ENCODE peak calls at places on chromosome 20, in four cellular contexts. V is midbrain, U is dermis microvascular lymphatic vessel endothelial cell, Y is aorta. Q is an unnamed sample.

GRCh38 chr20:37542281-37542680 is 14.6 kb upstream of the BLCAP start:
- DNase-seq in V (no peak), Y (no peak), U (no peak), Q (no peak)

GRCh38 chr20:63101781-63102719 is 95.3 kb upstream of the BHLHE23 start:
- DNase-seq in V (peak; percentile 15), U (no peak), Y (peak; percentile 80), Q (no peak)

GRCh38 chr20:41643504-41643938 is 25.3 kb upstream of the CHD6 start:
- DNase-seq in Y (no peak), U (no peak), V (no peak), Q (no peak)

GRCh38 chr20:9332783-9333482 is 181.5 kb upstream of the LAMP5 start:
- DNase-seq in Y (no peak), U (no peak), V (no peak), Q (no peak)

GRCh38 chr20:38346741-38347140 is 459 bp downstream of the LBP start:
- DNase-seq in U (peak; percentile 45), Y (no peak), V (no peak), Q (no peak)

GRCh38 chr20:17680836-17681740 is 954 bp downstream of the RRBP1 start:
- DNase-seq in Y (peak; percentile 95), V (peak; percentile 85), U (peak; percentile 29), Q (peak; percentile 90)

GRCh38 chr20:35179292-35180212 is 7.7 kb downstream of the PROCR start:
- DNase-seq in V (no peak), U (no peak), Y (no peak), Q (no peak)

GRCh38 chr20:49185071-49185757 is 2.9 kb downstream of the STAU1 start:
- DNase-seq in V (no peak), U (no peak), Y (no peak), Q (no peak)

GRCh38 chr20:63265891-63266515 is 6.6 kb upstream of the ARFGAP1 start:
- DNase-seq in V (no peak), Y (no peak), U (no peak), Q (no peak)

GRCh38 chr20:15236812-15237211 is 899.4 kb upstream of the FLRT3 start:
- DNase-seq in U (peak; percentile 51), Y (no peak), V (peak; percentile 2), Q (no peak)

GRCh38 chr20:3233991-3234498 is 4.9 kb downstream of the SLC4A11 start:
- DNase-seq in Y (no peak), U (no peak), V (no peak), Q (no peak)

GRCh38 chr20:18056174-18057105 is 1.3 kb downstream of the OVOL2 start:
- DNase-seq in Y (no peak), U (no peak), V (no peak), Q (no peak)

GRCh38 chr20:47353224-47353696 is 3.2 kb downstream of the ZMYND8 start:
- DNase-seq in Y (no peak), U (no peak), V (peak; percentile 75), Q (no peak)

GRCh38 chr20:23139524-23139923 is 53.4 kb upstream of the CD93 start:
- DNase-seq in U (no peak), Y (no peak), V (no peak), Q (peak; percentile 19)

GRCh38 chr20:52974155-52974554 is 2.0 kb downstream of the TSHZ2 start:
- DNase-seq in Y (no peak), V (no peak), U (peak; percentile 52), Q (no peak)